ENCODE peak calls at places on chromosomes 2 and 18, in nine cellular contexts. W is uterus; A is choroid plexus epithelial cell; I is Calu3; D is HCT116; F is GM23338; U is WERI-Rb-1; B is CD4-positive, alpha-beta T cell; P is HFFc6. M is an unnamed sample.

GRCh38 chr2:234606906-234607305 is 110.0 kb upstream of the ARL4C start:
- DNase-seq in W (no peak), A (no peak), I (no peak), D (no peak), F (no peak), U (peak; percentile 78), B (no peak), P (no peak), M (no peak)

GRCh38 chr2:46814160-46814559 is 101.4 kb downstream of the MCFD2 start:
- DNase-seq in W (peak; percentile 91), A (peak; percentile 77), I (no peak), D (no peak), F (no peak), U (no peak), B (no peak), P (no peak), M (no peak)

GRCh38 chr2:180456811-180457210 is 449.7 kb upstream of the CWC22 start:
- DNase-seq in W (no peak), A (no peak), I (no peak), D (no peak), F (no peak), U (no peak), B (no peak), P (no peak), M (no peak)

GRCh38 chr2:231521-232185 is 32.2 kb downstream of the SH3YL1 start:
- DNase-seq in W (no peak), A (no peak), I (no peak), D (no peak), F (no peak), U (no peak), B (no peak), P (no peak), M (no peak)

GRCh38 chr18:50659091-50660003 is 99.5 kb downstream of the MAPK4 start:
- DNase-seq in W (no peak), A (peak; percentile 76), I (peak; percentile 17), D (peak; percentile 26), F (no peak), U (peak; percentile 77), B (no peak), P (no peak), M (no peak)

GRCh38 chr18:58286793-58287625 is 243.0 kb downstream of the NEDD4L start:
- DNase-seq in W (no peak), A (no peak), I (no peak), D (no peak), F (no peak), U (no peak), B (no peak), P (no peak), M (no peak)

GRCh38 chr2:71006955-71007799 is 12.5 kb upstream of the TEX261 start:
- DNase-seq in W (no peak), A (no peak), I (no peak), D (no peak), F (no peak), U (no peak), B (no peak), P (no peak), M (no peak)

GRCh38 chr2:63801455-63801854 is 40.2 kb upstream of the UGP2 start:
- DNase-seq in W (no peak), A (no peak), I (no peak), D (no peak), F (no peak), U (no peak), B (no peak), P (no peak), M (no peak)

GRCh38 chr18:32201936-32202335 is 12.1 kb downstream of the MEP1B start:
- DNase-seq in W (no peak), A (no peak), I (no peak), D (no peak), F (no peak), U (no peak), B (no peak), P (no peak), M (no peak)

GRCh38 chr2:51579412-51579811 is 547.5 kb upstream of the NRXN1 start:
- DNase-seq in W (no peak), A (no peak), I (no peak), D (no peak), F (no peak), U (no peak), B (no peak), P (no peak), M (no peak)

GRCh38 chr2:51581636-51582267 is 549.8 kb upstream of the NRXN1 start:
- DNase-seq in W (no peak), A (no peak), I (no peak), D (no peak), F (peak; percentile 43), U (no peak), B (no peak), P (no peak), M (no peak)
- TF ChIP-seq CTCF in W (no peak), A (no peak), I (no peak), D (no peak), F (peak; percentile 22), U (no peak), B (no peak), P (no peak), M (no peak)

DNA sequence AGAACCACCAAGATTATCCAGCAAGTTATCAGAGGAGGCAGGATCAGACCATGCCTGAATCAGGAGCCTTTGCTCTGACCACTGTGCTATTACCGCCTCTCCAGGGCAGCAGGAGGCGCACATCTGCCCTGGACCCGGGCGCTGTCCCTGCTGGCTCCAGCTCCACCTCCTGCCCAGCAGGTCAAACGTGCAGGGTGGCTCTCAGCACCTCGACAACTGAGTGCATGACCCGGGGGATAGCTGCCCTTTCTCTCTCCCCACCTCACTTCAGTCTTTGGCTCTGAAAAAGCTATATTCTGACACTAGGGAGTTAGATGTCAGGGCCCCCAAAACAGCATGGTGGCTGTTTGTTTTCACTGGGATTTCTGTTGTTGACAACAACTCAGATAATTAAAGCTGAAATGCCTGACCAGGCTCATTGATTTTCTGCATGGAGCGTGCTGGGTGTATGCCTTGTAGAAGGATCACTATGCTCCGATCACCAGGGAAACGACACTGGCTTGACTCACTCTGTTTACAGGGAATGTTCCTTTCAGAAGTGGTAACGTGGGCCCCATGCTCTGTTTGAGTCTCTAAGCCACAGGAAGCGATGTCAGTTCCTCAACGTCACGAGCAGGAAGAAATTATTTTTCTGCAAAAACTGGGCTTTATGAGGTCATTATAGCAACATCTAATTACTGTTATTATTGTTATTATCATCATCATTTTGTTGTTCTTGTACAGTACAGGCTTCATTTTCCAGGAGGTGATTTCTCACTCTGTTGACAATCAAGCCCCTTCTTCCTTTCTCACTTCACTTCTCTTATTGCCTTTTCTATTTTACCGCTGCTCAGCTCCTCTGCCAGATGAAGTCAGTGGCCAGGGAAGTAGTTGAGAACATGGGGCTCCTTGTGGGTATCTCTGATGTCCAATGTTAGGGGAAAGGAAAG is 125.6 kb downstream of the PLB1 start:
- DNase-seq in W (peak; percentile 93), A (peak; percentile 99), I (peak; percentile 84), D (peak; percentile 58), F (peak; percentile 49), U (peak; percentile 45), B (peak; percentile 69), P (peak; percentile 94), M (no peak)
- TF ChIP-seq CTCF in W (peak; percentile 8), A (peak; percentile 68), I (peak; percentile 67), D (peak; percentile 66), F (peak; percentile 78), U (peak; percentile 84), B (no peak), P (peak; percentile 66), M (no peak)

GRCh38 chr2:191759650-191760049 is 81.7 kb downstream of the NABP1 start:
- DNase-seq in W (no peak), A (no peak), I (no peak), D (no peak), F (no peak), U (no peak), B (no peak), P (no peak), M (no peak)

GRCh38 chr2:191760655-191761054 is 82.7 kb downstream of the NABP1 start:
- DNase-seq in W (no peak), A (no peak), I (no peak), D (no peak), F (no peak), U (no peak), B (no peak), P (no peak), M (no peak)

GRCh38 chr2:191757256-191757655 is 79.3 kb downstream of the NABP1 start:
- DNase-seq in W (no peak), A (no peak), I (no peak), D (no peak), F (no peak), U (no peak), B (no peak), P (no peak), M (no peak)

GRCh38 chr2:191758420-191759199 is 80.7 kb downstream of the NABP1 start:
- DNase-seq in W (no peak), A (peak; percentile 72), I (peak; percentile 85), D (peak; percentile 76), F (peak; percentile 82), U (peak; percentile 62), B (peak; percentile 26), P (peak; percentile 37), M (no peak)

GRCh38 chr2:191759200-191759507 is 81.2 kb downstream of the NABP1 start:
- DNase-seq in W (no peak), A (no peak), I (no peak), D (no peak), F (no peak), U (no peak), B (no peak), P (no peak), M (no peak)
- TF ChIP-seq CTCF in W (no peak), A (no peak), I (no peak), D (no peak), F (no peak), U (no peak), B (no peak), P (peak; percentile 26), M (no peak)

GRCh38 chr2:14633451-14634211 is 1.1 kb downstream of the LRATD1 start:
- DNase-seq in W (peak; percentile 13), A (no peak), I (peak; percentile 6), D (no peak), F (peak; percentile 11), U (peak; percentile 38), B (no peak), P (no peak), M (no peak)

GRCh38 chr2:14633031-14633430 is 514 bp downstream of the LRATD1 start:
- DNase-seq in W (peak; percentile 14), A (no peak), I (peak; percentile 18), D (no peak), F (peak; percentile 30), U (peak; percentile 21), B (no peak), P (no peak), M (no peak)

GRCh38 chr2:14634885-14635871 is 2.7 kb downstream of the LRATD1 start:
- DNase-seq in W (peak; percentile 68), A (peak; percentile 47), I (peak; percentile 90), D (no peak), F (peak; percentile 81), U (peak; percentile 95), B (no peak), P (peak; percentile 1), M (no peak)

GRCh38 chr2:14632133-14632936 is at the start of gene LRATD1:
- DNase-seq in W (peak; percentile 82), A (peak; percentile 49), I (peak; percentile 94), D (no peak), F (peak; percentile 97), U (peak; percentile 97), B (no peak), P (peak; percentile 12), M (peak; percentile 48)

GRCh38 chr2:14634223-14634884 is 1.8 kb downstream of the LRATD1 start:
- DNase-seq in W (peak; percentile 72), A (peak; percentile 60), I (peak; percentile 91), D (no peak), F (peak; percentile 89), U (peak; percentile 96), B (no peak), P (no peak), M (peak; percentile 55)
- TF ChIP-seq CTCF in W (peak; percentile 79), A (peak; percentile 64), I (peak; percentile 60), D (no peak), F (peak; percentile 76), U (peak; percentile 96), B (no peak), P (peak; percentile 55), M (no peak)

M was measured in omental fat pad.